ENCODE peak calls at places on chromosomes 5 and 9, in nine cellular contexts. W is Panc1, P is tibial nerve, D is sigmoid colon, T is GM23338, Q is tibial artery, Y is upper lobe of right lung, R is fibroblast of lung, X is BE2C. G is an unnamed sample.

GRCh38 chr9:109974143-109974917 is 194.3 kb downstream of the PALM2AKAP2 start:
- DNase-seq in W (no peak), P (no peak), D (no peak), T (no peak), Q (peak; percentile 34), Y (no peak), R (no peak), X (no peak), G (no peak)

GRCh38 chr9:79489241-79490000 is 82.3 kb upstream of the TLE4 start:
- DNase-seq in W (no peak), P (peak; percentile 42), D (no peak), T (peak; percentile 7), Q (peak; percentile 57), Y (no peak), R (peak; percentile 35), X (no peak), G (peak; percentile 21)

GRCh38 chr5:8229551-8229950 is 360.6 kb downstream of the MTRR start:
- DNase-seq in W (no peak), P (no peak), D (no peak), T (no peak), Q (no peak), Y (no peak), R (no peak), X (no peak), G (no peak)

GRCh38 chr5:54455413-54456157 is at the start of gene HSPB3:
- DNase-seq in W (no peak), P (no peak), D (peak; percentile 74), T (no peak), Q (no peak), Y (no peak), R (peak; percentile 69), X (no peak), G (no peak)

GRCh38 chr5:1748845-1749244 is 50.8 kb downstream of the MRPL36 start:
- DNase-seq in W (no peak), P (no peak), D (no peak), T (no peak), Q (peak; percentile 13), Y (peak; percentile 21), R (no peak), X (no peak), G (no peak)

GRCh38 chr5:157106668-157107461 is 2.0 kb downstream of the HAVCR2 start:
- DNase-seq in W (no peak), P (no peak), D (no peak), T (no peak), Q (peak; percentile 65), Y (peak; percentile 70), R (no peak), X (no peak), G (no peak)

GRCh38 chr5:137997726-137998213 is 35.1 kb downstream of the FAM13B start:
- DNase-seq in W (no peak), P (no peak), D (no peak), T (no peak), Q (no peak), Y (no peak), R (peak; percentile 27), X (no peak), G (peak; percentile 19)

GRCh38 chr5:148146487-148146886 is 21.9 kb upstream of the SPINK14 start:
- DNase-seq in W (no peak), P (no peak), D (no peak), T (no peak), Q (no peak), Y (no peak), R (no peak), X (no peak), G (no peak)

GRCh38 chr9:134179918-134180785 is 15.8 kb upstream of the RNU6ATAC start:
- DNase-seq in W (no peak), P (no peak), D (peak; percentile 60), T (no peak), Q (peak; percentile 16), Y (peak; percentile 60), R (no peak), X (peak; percentile 8), G (no peak)

GRCh38 chr9:17906204-17906840 is 327.5 kb downstream of the SH3GL2 start:
- DNase-seq in W (no peak), P (no peak), D (peak; percentile 59), T (peak; percentile 75), Q (peak; percentile 21), Y (peak; percentile 64), R (no peak), X (no peak), G (no peak)

GRCh38 chr5:146731909-146732659 is 146.5 kb downstream of the PPP2R2B start:
- DNase-seq in W (peak; percentile 69), P (no peak), D (no peak), T (peak; percentile 45), Q (no peak), Y (no peak), R (peak; percentile 83), X (no peak), G (peak; percentile 82)

GRCh38 chr5:143064661-143065060 is 294.5 kb downstream of the ARHGAP26 start:
- DNase-seq in W (no peak), P (no peak), D (no peak), T (no peak), Q (no peak), Y (no peak), R (no peak), X (no peak), G (no peak)

GRCh38 chr9:109751253-109751652 is 28.7 kb upstream of the PALM2AKAP2 start:
- DNase-seq in W (no peak), P (no peak), D (no peak), T (peak; percentile 17), Q (no peak), Y (no peak), R (peak; percentile 66), X (no peak), G (no peak)

DNA sequence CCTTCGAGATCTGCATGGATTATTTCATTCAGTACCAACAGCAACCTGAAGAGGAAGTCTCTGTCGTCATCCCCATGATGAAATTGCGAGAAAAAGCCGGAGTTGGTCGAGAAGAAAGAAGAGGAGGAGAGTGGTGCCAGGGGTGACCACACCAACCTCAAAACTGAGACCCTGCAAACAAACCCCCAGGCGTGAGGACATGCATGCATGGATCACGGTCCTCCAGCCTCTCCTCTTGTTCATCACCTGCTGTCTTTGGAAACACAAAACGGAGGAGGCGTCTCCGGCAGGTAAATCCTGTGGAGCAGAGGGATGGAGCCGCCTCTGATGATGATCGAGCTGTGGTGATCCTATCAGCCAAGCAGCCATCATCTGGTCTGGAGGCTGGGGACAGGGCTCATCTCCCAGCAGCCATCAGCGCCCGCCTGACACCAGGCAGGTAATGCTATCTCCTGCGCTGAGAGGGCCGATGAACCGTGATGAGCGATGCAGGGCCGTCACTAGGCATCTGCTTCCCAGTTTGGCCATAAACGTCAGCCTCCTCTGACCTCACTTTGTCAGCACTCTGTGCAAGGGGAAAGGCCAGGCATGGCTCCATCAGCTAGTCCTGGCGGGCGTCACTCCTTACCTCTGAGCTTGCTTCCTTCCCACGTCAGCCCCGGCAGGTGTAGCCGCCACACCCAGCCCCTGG is 114.5 kb upstream of the IRX2 start:
- DNase-seq in W (no peak), P (no peak), D (no peak), T (no peak), Q (no peak), Y (peak; percentile 30), R (no peak), X (no peak), G (no peak)
- H3K4me3 ChIP-seq in W (no peak overlapping the region), P (no peak overlapping the region), D (no peak overlapping the region), T (no peak overlapping the region), Q (no peak overlapping the region), Y (no peak overlapping the region), R (no peak overlapping the region), X (no peak overlapping the region), G (no peak overlapping the region)

DNA sequence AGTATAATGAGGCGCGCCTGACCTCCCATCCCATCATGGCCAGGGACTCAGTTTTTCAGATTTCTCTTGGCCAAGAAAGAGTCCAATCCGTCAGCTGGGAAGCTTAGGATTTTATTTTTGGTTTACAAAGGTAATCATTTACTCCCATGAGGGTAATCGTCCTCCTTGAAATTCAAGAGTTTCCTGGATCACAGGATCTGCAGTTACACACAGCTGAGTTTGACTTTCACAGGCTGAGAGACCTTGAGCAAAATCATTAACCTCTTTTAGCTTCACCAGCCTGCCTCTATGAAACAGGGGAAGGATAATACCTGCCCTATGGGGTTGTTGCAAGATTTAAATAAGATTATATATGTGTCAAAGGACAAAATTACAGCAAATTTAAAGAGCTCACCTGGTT is 15.4 kb upstream of the AK3 start:
- DNase-seq in W (no peak), P (no peak), D (no peak), T (no peak), Q (no peak), Y (no peak), R (no peak), X (no peak), G (no peak)
- H3K36me3 ChIP-seq in W (no peaks in the 10 kb centered on the region), P (no peaks in the 10 kb centered on the region), D (no peaks in the 10 kb centered on the region), T (no peaks in the 10 kb centered on the region), Q (no peaks in the 10 kb centered on the region), Y (no peaks in the 10 kb centered on the region), R (no peaks in the 10 kb centered on the region), X (no peaks in the 10 kb centered on the region), G (no peaks in the 10 kb centered on the region)

GRCh38 chr9:81833563-81834345 is 94.5 kb upstream of the SPATA31D4 start:
- DNase-seq in W (no peak), P (no peak), D (no peak), T (no peak), Q (no peak), Y (no peak), R (peak; percentile 43), X (no peak), G (no peak)
- TF ChIP-seq CTCF in W (no peak), P (no peak), D (no peak), T (no peak), Q (no peak), Y (no peak), R (no peak), X (no peak), G (no peak)

GRCh38 chr9:16626577-16627130 is 243.8 kb downstream of the BNC2 start:
- DNase-seq in W (peak; percentile 10), P (no peak), D (peak; percentile 76), T (peak; percentile 70), Q (peak; percentile 32), Y (no peak), R (peak; percentile 86), X (peak; percentile 55), G (peak; percentile 72)

GRCh38 chr9:16625831-16626230 is 244.6 kb downstream of the BNC2 start:
- DNase-seq in W (no peak), P (no peak), D (no peak), T (peak; percentile 26), Q (no peak), Y (no peak), R (peak; percentile 59), X (no peak), G (no peak)

GRCh38 chr9:16624356-16624755 is 246.1 kb downstream of the BNC2 start:
- DNase-seq in W (no peak), P (no peak), D (no peak), T (no peak), Q (no peak), Y (no peak), R (no peak), X (no peak), G (no peak)

GRCh38 chr9:16622541-16622940 is 247.9 kb downstream of the BNC2 start:
- DNase-seq in W (no peak), P (no peak), D (no peak), T (peak; percentile 22), Q (no peak), Y (no peak), R (no peak), X (no peak), G (no peak)

DNA sequence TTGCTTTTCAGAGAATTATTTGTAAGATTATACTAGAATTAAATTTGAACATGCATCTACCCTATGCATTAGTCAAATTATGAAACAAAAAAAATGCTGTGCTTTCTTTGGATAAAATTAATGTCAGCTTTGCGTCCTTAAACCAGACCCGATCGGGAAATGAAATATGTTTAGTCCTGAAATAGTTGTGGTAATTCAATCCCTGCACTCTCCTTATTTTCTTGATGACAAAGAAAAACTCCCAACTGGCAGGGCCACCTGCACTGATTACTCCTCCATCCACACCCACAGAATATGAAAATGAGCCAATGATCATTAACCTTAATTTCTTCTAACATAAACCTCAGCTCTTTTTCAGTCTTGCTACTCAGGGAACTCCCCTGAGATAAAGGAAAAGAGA is 245.4 kb downstream of the BNC2 start:
- DNase-seq in W (no peak), P (no peak), D (no peak), T (no peak), Q (no peak), Y (no peak), R (no peak), X (no peak), G (no peak)
- H3K4me3 ChIP-seq in W (peak overlapping the region; percentile 37), P (no peak overlapping the region), D (no peak overlapping the region), T (no peak overlapping the region), Q (no peak overlapping the region), Y (no peak overlapping the region), R (peak overlapping the region; percentile 2), X (no peak overlapping the region), G (no peak overlapping the region)

G was measured in kidney epithelial cell.